ENCODE peak calls at places on chromosomes 4 and X, in ten cellular contexts. P, L, A, V, N, B, Q, S, D and I are unnamed samples.

GRCh38 chr4:12692815-12693214 is 791.3 kb downstream of the RAB28 start:
- DNase-seq in P (no peak), L (no peak), A (no peak), V (no peak), N (no peak), B (no peak), Q (no peak), S (no peak), D (peak), I (no peak)

GRCh38 chr4:140615451-140615850 is 46.7 kb upstream of the UCP1 start:
- DNase-seq in P (no peak), L (no peak), A (no peak), V (no peak), N (no peak), B (no peak), Q (no peak), S (no peak), D (no peak), I (no peak)

GRCh38 chr4:89284828-89285227 is 22.8 kb downstream of the GPRIN3 start:
- DNase-seq in P (no peak), L (peak), A (no peak), V (no peak), N (no peak), B (no peak), Q (no peak), S (no peak), D (no peak), I (peak)

GRCh38 chr4:154349829-154350228 is 141.8 kb downstream of the DCHS2 start:
- DNase-seq in P (no peak), L (no peak), A (peak), V (no peak), N (peak), B (no peak), Q (no peak), S (no peak), D (peak), I (no peak)

GRCh38 chrX:134931550-134931949 is 59.2 kb upstream of the SMIM10 start:
- DNase-seq in P (no peak), L (no peak), A (no peak), V (no peak), N (no peak), B (no peak), Q (no peak), S (no peak), D (no peak), I (no peak)

GRCh38 chr4:101086801-101087586 is 260.3 kb downstream of the PPP3CA start:
- DNase-seq in P (no peak), L (no peak), A (no peak), V (no peak), N (no peak), B (peak), Q (no peak), S (no peak), D (no peak), I (no peak)

GRCh38 chrX:154096140-154097002 is 1.1 kb downstream of the MECP2 start:
- DNase-seq in P (no peak), L (no peak), A (no peak), V (no peak), N (peak), B (no peak), Q (peak), S (peak), D (peak), I (no peak)

GRCh38 chr4:105990933-105991332 is 95.7 kb downstream of the NPNT start:
- DNase-seq in P (no peak), L (peak), A (peak), V (no peak), N (peak), B (no peak), Q (peak), S (peak), D (peak), I (no peak)

GRCh38 chr4:76499461-76499860 is 64.4 kb downstream of the SHROOM3 start:
- DNase-seq in P (no peak), L (no peak), A (no peak), V (no peak), N (no peak), B (no peak), Q (no peak), S (no peak), D (no peak), I (no peak)

GRCh38 chr4:27278615-27279014 is 418.0 kb downstream of the STIM2 start:
- DNase-seq in P (no peak), L (peak), A (peak), V (no peak), N (peak), B (peak), Q (no peak), S (no peak), D (peak), I (no peak)

GRCh38 chrX:139967300-139967699 is 2.0 kb upstream of the CXorf66 start:
- DNase-seq in P (no peak), L (no peak), A (no peak), V (no peak), N (no peak), B (no peak), Q (no peak), S (no peak), D (peak), I (no peak)

GRCh38 chrX:102846544-102847236 is 90.4 kb upstream of the RAB40AL start:
- DNase-seq in P (no peak), L (no peak), A (peak), V (no peak), N (no peak), B (no peak), Q (no peak), S (no peak), D (peak), I (no peak)

GRCh38 chr4:145048817-145049216 is 49.2 kb downstream of the ANAPC10 start:
- DNase-seq in P (no peak), L (no peak), A (no peak), V (no peak), N (no peak), B (no peak), Q (no peak), S (no peak), D (no peak), I (no peak)

GRCh38 chrX:14776901-14777300 is 96.0 kb downstream of the FANCB start:
- DNase-seq in P (no peak), L (no peak), A (no peak), V (no peak), N (no peak), B (no peak), Q (no peak), S (no peak), D (no peak), I (no peak)

GRCh38 chr4:139278956-139279722 is 886 bp downstream of the MGARP start:
- DNase-seq in P (no peak), L (peak), A (no peak), V (no peak), N (no peak), B (peak), Q (peak), S (no peak), D (no peak), I (no peak)

GRCh38 chr4:139281212-139281611 is 1.2 kb upstream of the MGARP start:
- DNase-seq in P (no peak), L (peak), A (peak), V (no peak), N (no peak), B (no peak), Q (no peak), S (no peak), D (no peak), I (no peak)

GRCh38 chr4:139279723-139280620 is at the start of gene MGARP:
- DNase-seq in P (no peak), L (peak), A (no peak), V (no peak), N (peak), B (peak), Q (peak), S (peak), D (peak), I (no peak)

GRCh38 chr4:139275281-139275735 is 4.7 kb downstream of the MGARP start:
- DNase-seq in P (no peak), L (no peak), A (no peak), V (no peak), N (no peak), B (no peak), Q (no peak), S (no peak), D (no peak), I (no peak)

GRCh38 chr4:139278450-139278849 is 1.6 kb downstream of the MGARP start:
- DNase-seq in P (no peak), L (no peak), A (no peak), V (no peak), N (no peak), B (no peak), Q (no peak), S (no peak), D (no peak), I (no peak)
- TF ChIP-seq CTCF in P (no peak), L (no peak), A (no peak), V (no peak), N (no peak), B (no peak), Q (no peak), S (no peak), D (no peak), I (no peak)

GRCh38 chr4:167826281-167826680 is 266.1 kb upstream of the ANXA10 start:
- DNase-seq in P (no peak), L (no peak), A (peak), V (no peak), N (no peak), B (no peak), Q (no peak), S (no peak), D (peak), I (no peak)
- TF ChIP-seq CTCF in P (no peak), L (no peak), A (no peak), V (no peak), N (no peak), B (no peak), Q (no peak), S (no peak), D (no peak), I (no peak)

GRCh38 chr4:133151681-133152329 is 2.7 kb downstream of the PCDH10 start:
- DNase-seq in P (no peak), L (no peak), A (no peak), V (no peak), N (peak), B (peak), Q (peak), S (peak), D (peak), I (no peak)
- TF ChIP-seq CTCF in P (no peak), L (no peak), A (peak), V (no peak), N (peak), B (peak), Q (no peak), S (no peak), D (no peak), I (no peak)

DNA sequence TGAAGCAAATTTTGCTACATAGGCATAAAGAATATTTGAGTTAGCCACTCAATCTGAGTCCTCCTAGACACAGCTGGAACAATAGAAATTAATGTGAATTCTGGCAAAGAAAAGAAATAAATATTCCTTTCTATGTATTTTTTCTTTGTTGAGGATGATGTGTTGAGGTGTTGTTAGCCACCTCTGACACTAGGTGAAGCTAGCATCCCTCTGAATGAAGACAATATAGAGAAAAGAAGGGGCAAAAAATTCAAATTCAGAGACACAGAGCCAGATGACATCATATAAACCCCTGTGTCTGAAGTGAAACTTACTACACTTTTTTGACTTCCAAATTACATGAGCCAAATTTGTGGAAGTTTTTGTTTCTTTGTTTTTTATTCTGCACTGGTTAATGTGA is 34.6 kb upstream of the TMPRSS11D start:
- DNase-seq in P (no peak), L (no peak), A (peak), V (no peak), N (no peak), B (no peak), Q (no peak), S (no peak), D (peak), I (no peak)
- TF ChIP-seq CTCF in P (no peak), L (peak), A (peak), V (no peak), N (peak), B (peak), Q (no peak), S (no peak), D (peak), I (no peak)

GRCh38 chr4:169010125-169011023 is at the start of gene CBR4:
- DNase-seq in P (peak), L (peak), A (peak), V (peak), N (peak), B (peak), Q (peak), S (peak), D (peak), I (peak)
- TF ChIP-seq CTCF in P (peak), L (no peak), A (no peak), V (peak), N (no peak), B (peak), Q (peak), S (peak), D (peak), I (peak)

GRCh38 chrX:50905334-50905733 is 5.2 kb upstream of the BMP15 start:
- DNase-seq in P (no peak), L (peak), A (no peak), V (no peak), N (no peak), B (no peak), Q (no peak), S (no peak), D (peak), I (no peak)
- TF ChIP-seq CTCF in P (no peak), L (peak), A (no peak), V (no peak), N (peak), B (peak), Q (no peak), S (no peak), D (peak), I (peak)

DNA sequence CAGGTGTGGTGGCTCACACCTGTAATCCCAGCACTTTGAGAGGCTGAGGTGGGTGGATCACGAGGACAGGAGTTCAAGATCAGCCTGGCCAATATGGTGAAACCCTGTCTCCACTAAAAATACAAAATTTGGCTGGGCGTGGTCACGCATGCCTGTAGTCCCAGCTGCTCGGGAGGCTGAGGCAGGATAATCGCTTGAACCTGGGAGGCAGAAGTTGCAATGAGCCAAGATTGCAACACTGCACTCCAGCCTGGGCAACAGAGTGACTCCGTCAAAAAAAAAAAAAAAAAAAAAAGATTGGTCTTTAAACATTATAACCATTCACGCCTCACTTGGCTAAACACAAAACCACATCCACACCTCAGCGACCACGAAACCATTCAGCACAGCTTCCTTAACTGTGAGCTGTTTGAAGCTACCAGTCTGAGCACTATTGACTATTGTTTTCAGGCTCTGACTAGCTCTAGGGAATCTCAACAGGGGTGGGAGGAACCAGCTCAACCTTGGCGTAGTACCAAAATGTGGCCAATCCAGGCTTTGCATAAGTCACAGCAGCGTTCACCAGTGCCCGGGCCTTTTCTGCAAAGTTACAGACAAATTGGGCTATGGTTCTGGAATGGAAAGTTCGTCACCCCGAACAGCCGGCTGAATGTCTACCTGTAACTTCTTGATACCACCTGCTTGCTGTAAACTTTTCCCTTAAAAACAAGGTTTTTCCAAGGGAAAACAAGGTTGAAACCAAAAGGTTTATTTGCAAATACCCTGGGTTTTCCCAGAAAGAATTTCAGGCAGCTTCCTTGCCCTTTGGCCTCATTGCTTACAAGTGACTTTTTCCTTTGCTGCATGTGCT is 73.6 kb upstream of the DHX15 start:
- DNase-seq in P (no peak), L (peak), A (peak), V (no peak), N (peak), B (no peak), Q (no peak), S (peak), D (peak), I (no peak)
- TF ChIP-seq CTCF in P (no peak), L (no peak), A (no peak), V (no peak), N (no peak), B (no peak), Q (no peak), S (no peak), D (no peak), I (no peak)

DNA sequence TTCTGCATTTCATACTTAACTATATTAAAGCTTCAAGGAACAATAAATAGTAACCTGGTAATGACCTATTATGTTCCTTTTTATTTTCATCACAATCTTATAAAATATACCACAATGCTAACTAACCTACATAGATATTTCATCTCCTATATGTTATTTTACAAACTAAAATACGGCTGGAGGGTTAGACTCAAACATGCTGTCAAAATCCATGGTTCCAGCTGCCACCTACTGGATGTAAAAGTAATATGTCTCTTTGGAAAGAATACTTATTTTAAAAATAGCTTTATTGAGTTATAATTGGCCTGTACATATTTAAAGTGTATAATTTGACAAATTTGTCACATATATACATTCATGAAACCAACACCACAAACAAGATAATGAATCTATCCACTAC is 15.0 kb downstream of the RGN start:
- DNase-seq in P (no peak), L (no peak), A (peak), V (no peak), N (peak), B (no peak), Q (no peak), S (no peak), D (peak), I (no peak)
- TF ChIP-seq CTCF in P (peak), L (peak), A (peak), V (peak), N (peak), B (peak), Q (no peak), S (peak), D (peak), I (peak)

DNA sequence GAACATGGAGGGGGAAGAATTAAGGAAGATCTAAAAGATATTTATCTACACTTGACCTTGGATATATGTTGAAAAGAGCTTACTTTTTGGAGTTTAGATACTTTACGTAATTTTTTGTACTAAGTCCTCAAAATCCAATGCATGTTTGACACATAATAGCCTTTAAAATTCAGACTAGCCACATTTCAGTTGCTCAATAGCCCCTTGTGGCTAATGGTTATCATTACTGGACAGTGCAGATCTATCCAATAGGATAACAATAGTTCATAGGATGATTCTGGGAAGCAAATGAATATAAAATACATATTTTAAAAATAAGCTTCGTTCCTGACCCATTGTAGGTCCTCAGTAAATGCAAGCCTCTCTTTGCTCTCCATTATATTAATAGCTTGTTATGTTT is 13.8 kb downstream of the AP1AR start:
- DNase-seq in P (no peak), L (no peak), A (peak), V (no peak), N (no peak), B (no peak), Q (no peak), S (no peak), D (no peak), I (no peak)
- TF ChIP-seq CTCF in P (no peak), L (no peak), A (no peak), V (no peak), N (no peak), B (peak), Q (no peak), S (no peak), D (no peak), I (no peak)